ENCODE peak calls at places on chromosome 5, in nine cellular contexts. One of them, this sample, is unnamed.

GRCh38 chr5:172646716-172647285 is 5.7 kb downstream of the NEURL1B start:
- DNase-seq in adrenal gland: no peak
- DNase-seq in A549: peak
- DNase-seq in GM20000: no peak
- DNase-seq in PC-3: no peak
- DNase-seq in fibroblast of pulmonary artery: peak
- DNase-seq in GM12865: no peak
- DNase-seq in body of pancreas: no peak
- DNase-seq in neural crest cell: no peak
- DNase-seq in this sample: no peak

GRCh38 chr5:83405662-83406061 is 65.9 kb upstream of the VCAN start:
- DNase-seq in adrenal gland: no peak
- DNase-seq in A549: no peak
- DNase-seq in GM20000: no peak
- DNase-seq in PC-3: no peak
- DNase-seq in fibroblast of pulmonary artery: no peak
- DNase-seq in GM12865: no peak
- DNase-seq in body of pancreas: no peak
- DNase-seq in neural crest cell: no peak
- DNase-seq in this sample: no peak

GRCh38 chr5:61228691-61229280 is 66.5 kb upstream of the SMIM15 start:
- DNase-seq in adrenal gland: no peak
- DNase-seq in A549: no peak
- DNase-seq in GM20000: peak
- DNase-seq in PC-3: no peak
- DNase-seq in fibroblast of pulmonary artery: no peak
- DNase-seq in GM12865: peak
- DNase-seq in body of pancreas: peak
- DNase-seq in neural crest cell: no peak
- DNase-seq in this sample: peak

GRCh38 chr5:80231243-80231642 is 24.6 kb downstream of the SERINC5 start:
- DNase-seq in adrenal gland: peak
- DNase-seq in A549: peak
- DNase-seq in GM20000: no peak
- DNase-seq in PC-3: peak
- DNase-seq in fibroblast of pulmonary artery: peak
- DNase-seq in GM12865: no peak
- DNase-seq in body of pancreas: no peak
- DNase-seq in neural crest cell: no peak
- DNase-seq in this sample: no peak

GRCh38 chr5:10106806-10107205 is 142.9 kb downstream of the ATPSCKMT start:
- DNase-seq in adrenal gland: no peak
- DNase-seq in A549: no peak
- DNase-seq in GM20000: no peak
- DNase-seq in PC-3: no peak
- DNase-seq in fibroblast of pulmonary artery: no peak
- DNase-seq in GM12865: no peak
- DNase-seq in body of pancreas: no peak
- DNase-seq in neural crest cell: no peak
- DNase-seq in this sample: no peak

GRCh38 chr5:157821822-157822622 is 36.9 kb downstream of the CLINT1 start:
- DNase-seq in adrenal gland: no peak
- DNase-seq in A549: no peak
- DNase-seq in GM20000: no peak
- DNase-seq in PC-3: no peak
- DNase-seq in fibroblast of pulmonary artery: no peak
- DNase-seq in GM12865: no peak
- DNase-seq in body of pancreas: no peak
- DNase-seq in neural crest cell: no peak
- DNase-seq in this sample: peak

GRCh38 chr5:113071401-113071800 is 94.8 kb downstream of the DCP2 start:
- DNase-seq in adrenal gland: no peak
- DNase-seq in A549: no peak
- DNase-seq in GM20000: no peak
- DNase-seq in PC-3: no peak
- DNase-seq in fibroblast of pulmonary artery: no peak
- DNase-seq in GM12865: no peak
- DNase-seq in body of pancreas: no peak
- DNase-seq in neural crest cell: no peak
- DNase-seq in this sample: no peak

GRCh38 chr5:1349246-1349645 is 4.3 kb upstream of the CLPTM1L start:
- DNase-seq in adrenal gland: no peak
- DNase-seq in A549: peak
- DNase-seq in GM20000: no peak
- DNase-seq in PC-3: no peak
- DNase-seq in fibroblast of pulmonary artery: no peak
- DNase-seq in GM12865: no peak
- DNase-seq in body of pancreas: no peak
- DNase-seq in neural crest cell: no peak
- DNase-seq in this sample: no peak

GRCh38 chr5:115850771-115851416 is 9.2 kb downstream of the AP3S1 start:
- DNase-seq in adrenal gland: peak
- DNase-seq in A549: no peak
- DNase-seq in GM20000: no peak
- DNase-seq in PC-3: no peak
- DNase-seq in fibroblast of pulmonary artery: peak
- DNase-seq in GM12865: no peak
- DNase-seq in body of pancreas: no peak
- DNase-seq in neural crest cell: no peak
- DNase-seq in this sample: no peak

GRCh38 chr5:65391591-65391990 is 90.1 kb downstream of the ADAMTS6 start:
- DNase-seq in adrenal gland: no peak
- DNase-seq in A549: no peak
- DNase-seq in GM20000: no peak
- DNase-seq in PC-3: no peak
- DNase-seq in fibroblast of pulmonary artery: peak
- DNase-seq in GM12865: no peak
- DNase-seq in body of pancreas: no peak
- DNase-seq in neural crest cell: no peak
- DNase-seq in this sample: no peak

GRCh38 chr5:66867622-66868322 is 271.6 kb downstream of the MAST4 start:
- DNase-seq in adrenal gland: no peak
- DNase-seq in A549: no peak
- DNase-seq in GM20000: no peak
- DNase-seq in PC-3: no peak
- DNase-seq in fibroblast of pulmonary artery: no peak
- DNase-seq in GM12865: no peak
- DNase-seq in body of pancreas: no peak
- DNase-seq in neural crest cell: no peak
- DNase-seq in this sample: no peak

GRCh38 chr5:173940269-173940668 is 48.7 kb upstream of the C5orf47 start:
- DNase-seq in adrenal gland: no peak
- DNase-seq in A549: no peak
- DNase-seq in GM20000: no peak
- DNase-seq in PC-3: no peak
- DNase-seq in fibroblast of pulmonary artery: peak
- DNase-seq in GM12865: no peak
- DNase-seq in body of pancreas: no peak
- DNase-seq in neural crest cell: no peak
- DNase-seq in this sample: no peak

GRCh38 chr5:125595095-125595494 is 828.1 kb upstream of the GRAMD2B start:
- DNase-seq in adrenal gland: peak
- DNase-seq in A549: no peak
- DNase-seq in GM20000: no peak
- DNase-seq in PC-3: no peak
- DNase-seq in fibroblast of pulmonary artery: peak
- DNase-seq in GM12865: no peak
- DNase-seq in body of pancreas: peak
- DNase-seq in neural crest cell: no peak
- DNase-seq in this sample: no peak

GRCh38 chr5:143106175-143106574 is 297.3 kb downstream of the NR3C1 start:
- DNase-seq in adrenal gland: peak
- DNase-seq in A549: peak
- DNase-seq in GM20000: no peak
- DNase-seq in PC-3: peak
- DNase-seq in fibroblast of pulmonary artery: peak
- DNase-seq in GM12865: no peak
- DNase-seq in body of pancreas: peak
- DNase-seq in neural crest cell: no peak
- DNase-seq in this sample: no peak

GRCh38 chr5:140869555-140869886 is 764 bp downstream of the PCDHA11 start:
- DNase-seq in adrenal gland: no peak
- DNase-seq in A549: no peak
- DNase-seq in GM20000: no peak
- DNase-seq in PC-3: no peak
- DNase-seq in fibroblast of pulmonary artery: no peak
- DNase-seq in GM12865: no peak
- DNase-seq in body of pancreas: no peak
- DNase-seq in neural crest cell: no peak
- DNase-seq in this sample: no peak
- TF ChIP-seq CTCF in adrenal gland: no peak
- TF ChIP-seq CTCF in A549: no peak
- TF ChIP-seq CTCF in GM20000: no peak
- TF ChIP-seq CTCF in PC-3: no peak
- TF ChIP-seq CTCF in fibroblast of pulmonary artery: no peak
- TF ChIP-seq CTCF in GM12865: no peak
- TF ChIP-seq CTCF in body of pancreas: no peak
- TF ChIP-seq CTCF in neural crest cell: no peak
- TF ChIP-seq CTCF in this sample: no peak

GRCh38 chr5:138873096-138873885 is 1.8 kb downstream of the LRRTM2 start:
- DNase-seq in adrenal gland: no peak
- DNase-seq in A549: no peak
- DNase-seq in GM20000: no peak
- DNase-seq in PC-3: no peak
- DNase-seq in fibroblast of pulmonary artery: no peak
- DNase-seq in GM12865: no peak
- DNase-seq in body of pancreas: no peak
- DNase-seq in neural crest cell: no peak
- DNase-seq in this sample: no peak

GRCh38 chr5:138873886-138874200 is 1.3 kb downstream of the LRRTM2 start:
- DNase-seq in adrenal gland: no peak
- DNase-seq in A549: no peak
- DNase-seq in GM20000: no peak
- DNase-seq in PC-3: no peak
- DNase-seq in fibroblast of pulmonary artery: no peak
- DNase-seq in GM12865: no peak
- DNase-seq in body of pancreas: no peak
- DNase-seq in neural crest cell: no peak
- DNase-seq in this sample: no peak

GRCh38 chr5:138876811-138877210 is 1.7 kb upstream of the LRRTM2 start:
- DNase-seq in adrenal gland: no peak
- DNase-seq in A549: no peak
- DNase-seq in GM20000: no peak
- DNase-seq in PC-3: no peak
- DNase-seq in fibroblast of pulmonary artery: no peak
- DNase-seq in GM12865: no peak
- DNase-seq in body of pancreas: no peak
- DNase-seq in neural crest cell: no peak
- DNase-seq in this sample: no peak

GRCh38 chr5:138874771-138875628 is at the start of gene LRRTM2:
- DNase-seq in adrenal gland: no peak
- DNase-seq in A549: no peak
- DNase-seq in GM20000: no peak
- DNase-seq in PC-3: no peak
- DNase-seq in fibroblast of pulmonary artery: peak
- DNase-seq in GM12865: no peak
- DNase-seq in body of pancreas: no peak
- DNase-seq in neural crest cell: peak
- DNase-seq in this sample: peak

GRCh38 chr5:138874241-138874640 is 894 bp downstream of the LRRTM2 start:
- DNase-seq in adrenal gland: no peak
- DNase-seq in A549: no peak
- DNase-seq in GM20000: no peak
- DNase-seq in PC-3: no peak
- DNase-seq in fibroblast of pulmonary artery: no peak
- DNase-seq in GM12865: no peak
- DNase-seq in body of pancreas: no peak
- DNase-seq in neural crest cell: no peak
- DNase-seq in this sample: no peak
- TF ChIP-seq CTCF in adrenal gland: no peak
- TF ChIP-seq CTCF in A549: no peak
- TF ChIP-seq CTCF in GM20000: no peak
- TF ChIP-seq CTCF in PC-3: no peak
- TF ChIP-seq CTCF in fibroblast of pulmonary artery: no peak
- TF ChIP-seq CTCF in GM12865: no peak
- TF ChIP-seq CTCF in body of pancreas: no peak
- TF ChIP-seq CTCF in neural crest cell: no peak
- TF ChIP-seq CTCF in this sample: no peak

GRCh38 chr5:13695076-13695712 is 249.3 kb downstream of the DNAH5 start:
- DNase-seq in adrenal gland: no peak
- DNase-seq in A549: peak
- DNase-seq in GM20000: no peak
- DNase-seq in PC-3: no peak
- DNase-seq in fibroblast of pulmonary artery: no peak
- DNase-seq in GM12865: no peak
- DNase-seq in body of pancreas: no peak
- DNase-seq in neural crest cell: no peak
- DNase-seq in this sample: no peak
- TF ChIP-seq CTCF in adrenal gland: no peak
- TF ChIP-seq CTCF in A549: no peak
- TF ChIP-seq CTCF in GM20000: no peak
- TF ChIP-seq CTCF in PC-3: no peak
- TF ChIP-seq CTCF in fibroblast of pulmonary artery: no peak
- TF ChIP-seq CTCF in GM12865: no peak
- TF ChIP-seq CTCF in body of pancreas: no peak
- TF ChIP-seq CTCF in neural crest cell: no peak
- TF ChIP-seq CTCF in this sample: no peak

GRCh38 chr5:95296291-95296690 is 11.4 kb upstream of the MCTP1 start:
- DNase-seq in adrenal gland: no peak
- DNase-seq in A549: no peak
- DNase-seq in GM20000: no peak
- DNase-seq in PC-3: no peak
- DNase-seq in fibroblast of pulmonary artery: no peak
- DNase-seq in GM12865: no peak
- DNase-seq in body of pancreas: no peak
- DNase-seq in neural crest cell: no peak
- DNase-seq in this sample: no peak
- TF ChIP-seq CTCF in adrenal gland: no peak
- TF ChIP-seq CTCF in A549: no peak
- TF ChIP-seq CTCF in GM20000: no peak
- TF ChIP-seq CTCF in PC-3: no peak
- TF ChIP-seq CTCF in fibroblast of pulmonary artery: no peak
- TF ChIP-seq CTCF in GM12865: no peak
- TF ChIP-seq CTCF in body of pancreas: no peak
- TF ChIP-seq CTCF in neural crest cell: no peak
- TF ChIP-seq CTCF in this sample: no peak